ENCODE peak calls at places on chromosomes 16 and 17, in ten cellular contexts. T, G, C, M, W, J, K, Z, E and V are unnamed samples.

GRCh38 chr17:13338421-13338820 is 263.3 kb downstream of the HS3ST3A1 start:
- DNase-seq in T (no peak), G (no peak), C (no peak), M (no peak), W (no peak), J (no peak), K (no peak), Z (no peak), E (no peak), V (no peak)

GRCh38 chr16:54842743-54843423 is 87.8 kb upstream of the IRX5 start:
- DNase-seq in T (no peak), G (no peak), C (no peak), M (no peak), W (no peak), J (no peak), K (no peak), Z (no peak), E (no peak), V (no peak)

GRCh38 chr16:68332411-68333121 is 21.7 kb downstream of the PRMT7 start:
- DNase-seq in T (no peak), G (peak; percentile 88), C (no peak), M (no peak), W (no peak), J (peak; percentile 78), K (no peak), Z (peak; percentile 69), E (no peak), V (peak; percentile 41)

GRCh38 chr16:69613283-69614154 is 47.8 kb downstream of the NFAT5 start:
- DNase-seq in T (no peak), G (peak; percentile 84), C (no peak), M (no peak), W (peak; percentile 37), J (peak; percentile 24), K (no peak), Z (no peak), E (no peak), V (no peak)

GRCh38 chr16:88936008-88936912 is 40.7 kb downstream of the CBFA2T3 start:
- DNase-seq in T (no peak), G (no peak), C (no peak), M (peak; percentile 69), W (no peak), J (no peak), K (no peak), Z (no peak), E (no peak), V (peak; percentile 68)

GRCh38 chr16:30032083-30032819 is 1.2 kb upstream of the TLCD3B start:
- DNase-seq in T (no peak), G (peak; percentile 48), C (peak; percentile 81), M (peak; percentile 76), W (peak; percentile 56), J (peak; percentile 75), K (peak; percentile 78), Z (peak; percentile 49), E (peak; percentile 69), V (peak; percentile 88)

GRCh38 chr16:2042171-2042570 is 5.5 kb downstream of the NTHL1 start:
- DNase-seq in T (no peak), G (no peak), C (peak; percentile 20), M (no peak), W (no peak), J (no peak), K (no peak), Z (no peak), E (no peak), V (no peak)

GRCh38 chr17:15260376-15261062 is 4.6 kb downstream of the PMP22 start:
- DNase-seq in T (peak; percentile 54), G (peak; percentile 86), C (peak; percentile 88), M (peak; percentile 58), W (peak; percentile 77), J (peak; percentile 94), K (peak; percentile 88), Z (peak; percentile 80), E (peak; percentile 75), V (peak; percentile 20)

GRCh38 chr17:57739402-57740224 is 5.5 kb downstream of the CCDC182 start:
- DNase-seq in T (no peak), G (no peak), C (no peak), M (peak; percentile 38), W (peak; percentile 21), J (peak; percentile 13), K (no peak), Z (no peak), E (no peak), V (peak; percentile 74)

GRCh38 chr17:50863221-50863843 is 2.8 kb downstream of the TOB1 start:
- DNase-seq in T (no peak), G (peak; percentile 39), C (peak; percentile 77), M (peak; percentile 46), W (peak; percentile 44), J (peak; percentile 78), K (peak; percentile 46), Z (no peak), E (peak; percentile 62), V (peak; percentile 43)

GRCh38 chr17:80478487-80479245 is 2.3 kb upstream of the NPTX1 start:
- DNase-seq in T (no peak), G (no peak), C (no peak), M (no peak), W (no peak), J (no peak), K (peak; percentile 45), Z (no peak), E (no peak), V (no peak)

GRCh38 chr16:17159616-17160015 is 311.1 kb downstream of the XYLT1 start:
- DNase-seq in T (no peak), G (no peak), C (no peak), M (no peak), W (no peak), J (no peak), K (no peak), Z (no peak), E (no peak), V (no peak)

GRCh38 chr17:62778990-62779681 is 29.0 kb downstream of the MARCHF10 start:
- DNase-seq in T (peak; percentile 30), G (peak; percentile 97), C (no peak), M (no peak), W (peak; percentile 90), J (no peak), K (no peak), Z (peak; percentile 97), E (no peak), V (no peak)

GRCh38 chr16:84885024-84885910 is 65.5 kb downstream of the CRISPLD2 start:
- DNase-seq in T (no peak), G (peak; percentile 45), C (no peak), M (no peak), W (no peak), J (peak; percentile 69), K (no peak), Z (no peak), E (no peak), V (no peak)

GRCh38 chr17:7114241-7114874 is at the start of gene ASGR2:
- DNase-seq in T (no peak), G (no peak), C (no peak), M (no peak), W (no peak), J (no peak), K (no peak), Z (no peak), E (no peak), V (no peak)

GRCh38 chr16:11260596-11260966 is 4.6 kb upstream of the SOCS1 start:
- DNase-seq in T (no peak), G (no peak), C (no peak), M (no peak), W (no peak), J (no peak), K (no peak), Z (no peak), E (no peak), V (no peak)

GRCh38 chr16:75593825-75594820 is 27.9 kb downstream of the GABARAPL2 start:
- DNase-seq in T (no peak), G (peak; percentile 90), C (no peak), M (no peak), W (peak; percentile 44), J (peak; percentile 88), K (no peak), Z (peak; percentile 49), E (peak; percentile 7), V (peak; percentile 66)

GRCh38 chr17:6209829-6210228 is 139.7 kb downstream of the WSCD1 start:
- DNase-seq in T (no peak), G (no peak), C (no peak), M (no peak), W (no peak), J (no peak), K (no peak), Z (no peak), E (no peak), V (no peak)

GRCh38 chr16:56354016-56354415 is 71.3 kb downstream of the AMFR start:
- DNase-seq in T (peak; percentile 17), G (no peak), C (peak; percentile 6), M (no peak), W (no peak), J (no peak), K (no peak), Z (no peak), E (no peak), V (no peak)

GRCh38 chr17:74199306-74200092 is 4.0 kb upstream of the RPL38 start:
- DNase-seq in T (peak; percentile 46), G (peak; percentile 51), C (peak; percentile 91), M (peak; percentile 70), W (peak; percentile 48), J (peak; percentile 69), K (peak; percentile 86), Z (peak; percentile 51), E (peak; percentile 79), V (peak; percentile 53)

GRCh38 chr17:77372444-77373297 is 231.9 kb downstream of the SEC14L1 start:
- DNase-seq in T (no peak), G (peak; percentile 62), C (peak; percentile 70), M (peak; percentile 74), W (no peak), J (peak; percentile 91), K (peak; percentile 94), Z (no peak), E (peak; percentile 67), V (peak; percentile 72)